ENCODE peak calls at places on chromosome 14, in six cellular contexts. U is lower leg skin, W is foreskin keratinocyte, F is T-helper 1 cell, S is heart left ventricle, Y is HCT116. G is an unnamed sample.

GRCh38 chr14:100537701-100538565 is 49.3 kb downstream of the BEGAIN start:
- DNase-seq in U (peak), F (no peak), S (peak), Y (no peak), W (no peak), G (no peak)

GRCh38 chr14:87813691-87814090 is 179.3 kb downstream of the GALC start:
- DNase-seq in U (no peak), W (no peak), F (no peak), S (no peak), Y (no peak), G (no peak)

GRCh38 chr14:75979071-75979571 is 2.7 kb downstream of the TGFB3 start:
- DNase-seq in S (peak), F (no peak), U (peak), W (no peak), Y (no peak), G (no peak)

GRCh38 chr14:53411110-53411509 is 258.0 kb upstream of the DDHD1 start:
- DNase-seq in W (peak), U (no peak), S (no peak), Y (no peak), F (no peak), G (no peak)

GRCh38 chr14:30553311-30553989 is 5.5 kb upstream of the G2E3 start:
- DNase-seq in Y (peak), W (peak), U (no peak), S (no peak), F (no peak), G (no peak)

GRCh38 chr14:92693998-92694780 is 54.2 kb downstream of the LGMN start:
- DNase-seq in F (no peak), Y (peak), W (no peak), U (no peak), S (no peak), G (no peak)

GRCh38 chr14:22407033-22407432 is 182.0 kb downstream of the DAD1 start:
- DNase-seq in S (no peak), U (no peak), W (no peak), F (no peak), Y (no peak), G (no peak)

GRCh38 chr14:73774671-73775070 is 60.5 kb upstream of the PNMA1 start:
- DNase-seq in F (no peak), Y (no peak), S (no peak), U (no peak), W (no peak), G (no peak)

GRCh38 chr14:104431929-104432541 is 147.5 kb upstream of the C14orf180 start:
- DNase-seq in U (no peak), S (no peak), F (no peak), W (no peak), Y (no peak), G (no peak)

GRCh38 chr14:87869619-87870583 is 123.1 kb downstream of the GALC start:
- DNase-seq in S (no peak), F (no peak), W (peak), Y (no peak), U (no peak), G (no peak)

GRCh38 chr14:71103662-71104484 is 196.6 kb downstream of the PCNX1 start:
- DNase-seq in U (no peak), Y (peak), W (peak), S (no peak), F (no peak), G (no peak)

G was measured in H1.